ENCODE peak calls at places on chromosomes 7 and 10, in six cellular contexts. One of them, this sample, is unnamed.

GRCh38 chr7:86995052-86995725 is 64.3 kb downstream of the ELAPOR2 start:
- DNase-seq in ovary: no peak
- DNase-seq in adrenal gland: no peak
- DNase-seq in fibroblast of lung: no peak
- DNase-seq in IMR-90: no peak
- DNase-seq in naive thymus-derived CD4-positive, alpha-beta T cell: no peak
- DNase-seq in this sample: no peak

GRCh38 chr10:6701289-6701688 is 121.2 kb upstream of the PRKCQ start:
- DNase-seq in ovary: no peak
- DNase-seq in adrenal gland: no peak
- DNase-seq in fibroblast of lung: no peak
- DNase-seq in IMR-90: no peak
- DNase-seq in naive thymus-derived CD4-positive, alpha-beta T cell: no peak
- DNase-seq in this sample: no peak

GRCh38 chr7:26626156-26626555 is 238.2 kb downstream of the SKAP2 start:
- DNase-seq in ovary: no peak
- DNase-seq in adrenal gland: no peak
- DNase-seq in fibroblast of lung: no peak
- DNase-seq in IMR-90: no peak
- DNase-seq in naive thymus-derived CD4-positive, alpha-beta T cell: no peak
- DNase-seq in this sample: no peak

GRCh38 chr10:117075064-117075463 is 63.0 kb downstream of the VAX1 start:
- DNase-seq in ovary: no peak
- DNase-seq in adrenal gland: no peak
- DNase-seq in fibroblast of lung: peak; percentile 12
- DNase-seq in IMR-90: peak; percentile 7
- DNase-seq in naive thymus-derived CD4-positive, alpha-beta T cell: no peak
- DNase-seq in this sample: no peak

GRCh38 chr10:22670796-22671195 is 43.6 kb downstream of the PIP4K2A start:
- DNase-seq in ovary: no peak
- DNase-seq in adrenal gland: peak; percentile 35
- DNase-seq in fibroblast of lung: peak; percentile 68
- DNase-seq in IMR-90: peak; percentile 33
- DNase-seq in naive thymus-derived CD4-positive, alpha-beta T cell: no peak
- DNase-seq in this sample: no peak

GRCh38 chr10:61786728-61787127 is 114.8 kb upstream of the ARID5B start:
- DNase-seq in ovary: peak; percentile 18
- DNase-seq in adrenal gland: peak; percentile 33
- DNase-seq in fibroblast of lung: peak; percentile 86
- DNase-seq in IMR-90: peak; percentile 85
- DNase-seq in naive thymus-derived CD4-positive, alpha-beta T cell: no peak
- DNase-seq in this sample: peak; percentile 76

GRCh38 chr10:124022066-124022465 is 71.3 kb downstream of the CHST15 start:
- DNase-seq in ovary: no peak
- DNase-seq in adrenal gland: no peak
- DNase-seq in fibroblast of lung: peak; percentile 49
- DNase-seq in IMR-90: no peak
- DNase-seq in naive thymus-derived CD4-positive, alpha-beta T cell: no peak
- DNase-seq in this sample: no peak

GRCh38 chr10:42795701-42796100 is 13.1 kb downstream of the BMS1 start:
- DNase-seq in ovary: no peak
- DNase-seq in adrenal gland: no peak
- DNase-seq in fibroblast of lung: no peak
- DNase-seq in IMR-90: no peak
- DNase-seq in naive thymus-derived CD4-positive, alpha-beta T cell: no peak
- DNase-seq in this sample: no peak

GRCh38 chr7:42244828-42245227 is 7.8 kb upstream of the GLI3 start:
- DNase-seq in ovary: no peak
- DNase-seq in adrenal gland: no peak
- DNase-seq in fibroblast of lung: peak; percentile 74
- DNase-seq in IMR-90: peak; percentile 87
- DNase-seq in naive thymus-derived CD4-positive, alpha-beta T cell: no peak
- DNase-seq in this sample: no peak

GRCh38 chr7:41711283-41712064 is 8.6 kb upstream of the INHBA start:
- DNase-seq in ovary: no peak
- DNase-seq in adrenal gland: peak; percentile 42
- DNase-seq in fibroblast of lung: peak; percentile 33
- DNase-seq in IMR-90: peak; percentile 37
- DNase-seq in naive thymus-derived CD4-positive, alpha-beta T cell: no peak
- DNase-seq in this sample: no peak

GRCh38 chr7:143415696-143416095 is 7.0 kb upstream of the EPHA1 start:
- DNase-seq in ovary: no peak
- DNase-seq in adrenal gland: no peak
- DNase-seq in fibroblast of lung: peak; percentile 72
- DNase-seq in IMR-90: peak; percentile 56
- DNase-seq in naive thymus-derived CD4-positive, alpha-beta T cell: no peak
- DNase-seq in this sample: no peak

GRCh38 chr10:42475168-42476098 is 162.9 kb downstream of the ZNF33B start:
- DNase-seq in ovary: no peak
- DNase-seq in adrenal gland: no peak
- DNase-seq in fibroblast of lung: no peak
- DNase-seq in IMR-90: peak; percentile 16
- DNase-seq in naive thymus-derived CD4-positive, alpha-beta T cell: no peak
- DNase-seq in this sample: no peak

GRCh38 chr10:106917452-106918055 is 247.0 kb downstream of the SORCS1 start:
- DNase-seq in ovary: peak; percentile 26
- DNase-seq in adrenal gland: peak; percentile 6
- DNase-seq in fibroblast of lung: no peak
- DNase-seq in IMR-90: no peak
- DNase-seq in naive thymus-derived CD4-positive, alpha-beta T cell: no peak
- DNase-seq in this sample: no peak

GRCh38 chr7:79820387-79820786 is 314.2 kb upstream of the GNAI1 start:
- DNase-seq in ovary: peak; percentile 67
- DNase-seq in adrenal gland: peak; percentile 47
- DNase-seq in fibroblast of lung: peak; percentile 63
- DNase-seq in IMR-90: peak; percentile 85
- DNase-seq in naive thymus-derived CD4-positive, alpha-beta T cell: no peak
- DNase-seq in this sample: no peak

GRCh38 chr10:119488675-119489074 is 53.8 kb downstream of the RGS10 start:
- DNase-seq in ovary: no peak
- DNase-seq in adrenal gland: no peak
- DNase-seq in fibroblast of lung: no peak
- DNase-seq in IMR-90: no peak
- DNase-seq in naive thymus-derived CD4-positive, alpha-beta T cell: no peak
- DNase-seq in this sample: no peak

GRCh38 chr10:29634105-29634504 is 666 bp downstream of the SVIL start:
- DNase-seq in ovary: no peak
- DNase-seq in adrenal gland: no peak
- DNase-seq in fibroblast of lung: no peak
- DNase-seq in IMR-90: no peak
- DNase-seq in naive thymus-derived CD4-positive, alpha-beta T cell: no peak
- DNase-seq in this sample: no peak

GRCh38 chr7:145005601-145006000 is 169.7 kb upstream of the TPK1 start:
- DNase-seq in ovary: no peak
- DNase-seq in adrenal gland: no peak
- DNase-seq in fibroblast of lung: no peak
- DNase-seq in IMR-90: no peak
- DNase-seq in naive thymus-derived CD4-positive, alpha-beta T cell: no peak
- DNase-seq in this sample: no peak

GRCh38 chr10:35192645-35193249 is 66.1 kb downstream of the CREM start:
- DNase-seq in ovary: no peak
- DNase-seq in adrenal gland: peak; percentile 73
- DNase-seq in fibroblast of lung: no peak
- DNase-seq in IMR-90: peak; percentile 19
- DNase-seq in naive thymus-derived CD4-positive, alpha-beta T cell: no peak
- DNase-seq in this sample: no peak

GRCh38 chr10:14742815-14743214 is 31.9 kb downstream of the FAM107B start:
- DNase-seq in ovary: no peak
- DNase-seq in adrenal gland: peak; percentile 32
- DNase-seq in fibroblast of lung: no peak
- DNase-seq in IMR-90: no peak
- DNase-seq in naive thymus-derived CD4-positive, alpha-beta T cell: no peak
- DNase-seq in this sample: no peak

GRCh38 chr7:41702635-41703371 is at the start of gene INHBA:
- DNase-seq in ovary: no peak
- DNase-seq in adrenal gland: peak; percentile 45
- DNase-seq in fibroblast of lung: peak; percentile 96
- DNase-seq in IMR-90: peak; percentile 98
- DNase-seq in naive thymus-derived CD4-positive, alpha-beta T cell: no peak
- DNase-seq in this sample: no peak

GRCh38 chr10:79982861-79983260 is 34.0 kb upstream of the SFTPD start:
- DNase-seq in ovary: no peak
- DNase-seq in adrenal gland: no peak
- DNase-seq in fibroblast of lung: no peak
- DNase-seq in IMR-90: no peak
- DNase-seq in naive thymus-derived CD4-positive, alpha-beta T cell: no peak
- DNase-seq in this sample: no peak

GRCh38 chr10:79981356-79981672 is 32.4 kb upstream of the SFTPD start:
- DNase-seq in ovary: no peak
- DNase-seq in adrenal gland: no peak
- DNase-seq in fibroblast of lung: no peak
- DNase-seq in IMR-90: no peak
- DNase-seq in naive thymus-derived CD4-positive, alpha-beta T cell: no peak
- DNase-seq in this sample: no peak

GRCh38 chr10:79983286-79983909 is 34.5 kb upstream of the SFTPD start:
- DNase-seq in ovary: no peak
- DNase-seq in adrenal gland: no peak
- DNase-seq in fibroblast of lung: no peak
- DNase-seq in IMR-90: no peak
- DNase-seq in naive thymus-derived CD4-positive, alpha-beta T cell: no peak
- DNase-seq in this sample: no peak

GRCh38 chr10:79981673-79982485 is 33.0 kb upstream of the SFTPD start:
- DNase-seq in ovary: no peak
- DNase-seq in adrenal gland: peak; percentile 42
- DNase-seq in fibroblast of lung: peak; percentile 41
- DNase-seq in IMR-90: peak; percentile 2
- DNase-seq in naive thymus-derived CD4-positive, alpha-beta T cell: no peak
- DNase-seq in this sample: no peak

GRCh38 chr10:79982486-79982800 is 33.5 kb upstream of the SFTPD start:
- DNase-seq in ovary: no peak
- DNase-seq in adrenal gland: no peak
- DNase-seq in fibroblast of lung: peak; percentile 4
- DNase-seq in IMR-90: no peak
- DNase-seq in naive thymus-derived CD4-positive, alpha-beta T cell: no peak
- DNase-seq in this sample: peak; percentile 12
- H3K4me3 ChIP-seq in ovary: peak overlapping the region; percentile 53
- H3K4me3 ChIP-seq in adrenal gland: no peak overlapping the region
- H3K4me3 ChIP-seq in fibroblast of lung: no peak overlapping the region
- H3K4me3 ChIP-seq in IMR-90: peak overlapping the region; percentile 61
- H3K4me3 ChIP-seq in naive thymus-derived CD4-positive, alpha-beta T cell: no peak overlapping the region
- H3K4me3 ChIP-seq in this sample: no peak overlapping the region

GRCh38 chr7:150784120-150784736 is 15.9 kb downstream of the TMEM176B start:
- DNase-seq in ovary: no peak
- DNase-seq in adrenal gland: no peak
- DNase-seq in fibroblast of lung: no peak
- DNase-seq in IMR-90: no peak
- DNase-seq in naive thymus-derived CD4-positive, alpha-beta T cell: no peak
- DNase-seq in this sample: no peak
- H3K4me1 ChIP-seq in ovary: peaks cover 6% of the 10 kb centered on the region
- H3K4me1 ChIP-seq in adrenal gland: peaks cover 11% of the 10 kb centered on the region
- H3K4me1 ChIP-seq in fibroblast of lung: no peaks in the 10 kb centered on the region
- H3K4me1 ChIP-seq in IMR-90: peaks cover 45% of the 10 kb centered on the region
- H3K4me1 ChIP-seq in naive thymus-derived CD4-positive, alpha-beta T cell: no peaks in the 10 kb centered on the region
- H3K4me1 ChIP-seq in this sample: no peaks in the 10 kb centered on the region

GRCh38 chr7:64904008-64904407 is 935 bp downstream of the ZNF273 start:
- DNase-seq in ovary: no peak
- DNase-seq in adrenal gland: no peak
- DNase-seq in fibroblast of lung: no peak
- DNase-seq in IMR-90: no peak
- DNase-seq in naive thymus-derived CD4-positive, alpha-beta T cell: no peak
- DNase-seq in this sample: no peak

GRCh38 chr7:64905133-64905532 is 2.1 kb downstream of the ZNF273 start:
- DNase-seq in ovary: no peak
- DNase-seq in adrenal gland: no peak
- DNase-seq in fibroblast of lung: no peak
- DNase-seq in IMR-90: no peak
- DNase-seq in naive thymus-derived CD4-positive, alpha-beta T cell: no peak
- DNase-seq in this sample: no peak

GRCh38 chr7:64905547-64905946 is 2.5 kb downstream of the ZNF273 start:
- DNase-seq in ovary: no peak
- DNase-seq in adrenal gland: no peak
- DNase-seq in fibroblast of lung: no peak
- DNase-seq in IMR-90: no peak
- DNase-seq in naive thymus-derived CD4-positive, alpha-beta T cell: no peak
- DNase-seq in this sample: no peak

GRCh38 chr7:64908358-64908757 is 5.3 kb downstream of the ZNF273 start:
- DNase-seq in ovary: no peak
- DNase-seq in adrenal gland: no peak
- DNase-seq in fibroblast of lung: no peak
- DNase-seq in IMR-90: no peak
- DNase-seq in naive thymus-derived CD4-positive, alpha-beta T cell: no peak
- DNase-seq in this sample: no peak

GRCh38 chr7:64907641-64908326 is 4.7 kb downstream of the ZNF273 start:
- DNase-seq in ovary: no peak
- DNase-seq in adrenal gland: no peak
- DNase-seq in fibroblast of lung: peak; percentile 78
- DNase-seq in IMR-90: peak; percentile 17
- DNase-seq in naive thymus-derived CD4-positive, alpha-beta T cell: no peak
- DNase-seq in this sample: no peak
- H3K4me3 ChIP-seq in ovary: no peak overlapping the region
- H3K4me3 ChIP-seq in adrenal gland: no peak overlapping the region
- H3K4me3 ChIP-seq in fibroblast of lung: no peak overlapping the region
- H3K4me3 ChIP-seq in IMR-90: no peak overlapping the region
- H3K4me3 ChIP-seq in naive thymus-derived CD4-positive, alpha-beta T cell: no peak overlapping the region
- H3K4me3 ChIP-seq in this sample: no peak overlapping the region

DNA sequence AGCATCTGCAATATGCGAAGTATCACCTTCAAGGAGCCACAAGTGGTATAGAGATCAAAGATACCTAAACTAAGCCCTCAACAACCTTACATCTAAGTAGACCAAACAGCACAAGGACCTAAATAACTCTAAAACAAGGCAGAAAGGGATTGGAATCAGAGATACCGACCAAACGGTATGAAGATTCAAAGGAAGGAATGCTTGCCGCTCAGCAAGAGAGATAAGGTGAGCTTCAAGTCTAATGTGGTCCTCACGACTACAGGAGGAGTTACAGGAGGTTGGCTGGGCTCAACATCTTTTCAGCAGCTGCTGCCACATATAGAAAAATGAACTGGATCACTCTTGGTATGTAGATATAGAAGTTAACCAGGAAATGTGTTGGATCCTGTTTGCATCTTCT is 11.6 kb downstream of the ABLIM1 start:
- DNase-seq in ovary: no peak
- DNase-seq in adrenal gland: no peak
- DNase-seq in fibroblast of lung: no peak
- DNase-seq in IMR-90: no peak
- DNase-seq in naive thymus-derived CD4-positive, alpha-beta T cell: no peak
- DNase-seq in this sample: no peak
- H3K4me1 ChIP-seq in ovary: peaks cover 4% of the 10 kb centered on the region
- H3K4me1 ChIP-seq in adrenal gland: peaks cover 43% of the 10 kb centered on the region
- H3K4me1 ChIP-seq in fibroblast of lung: peaks cover 5% of the 10 kb centered on the region
- H3K4me1 ChIP-seq in IMR-90: peaks cover 5% of the 10 kb centered on the region
- H3K4me1 ChIP-seq in naive thymus-derived CD4-positive, alpha-beta T cell: no peaks in the 10 kb centered on the region
- H3K4me1 ChIP-seq in this sample: no peaks in the 10 kb centered on the region

GRCh38 chr10:37975407-37975991 is 948 bp downstream of the ZNF25 start:
- DNase-seq in ovary: no peak
- DNase-seq in adrenal gland: no peak
- DNase-seq in fibroblast of lung: peak; percentile 11
- DNase-seq in IMR-90: peak; percentile 38
- DNase-seq in naive thymus-derived CD4-positive, alpha-beta T cell: peak; percentile 13
- DNase-seq in this sample: peak; percentile 54

GRCh38 chr10:37972396-37972795 is 4.1 kb downstream of the ZNF25 start:
- DNase-seq in ovary: no peak
- DNase-seq in adrenal gland: no peak
- DNase-seq in fibroblast of lung: no peak
- DNase-seq in IMR-90: no peak
- DNase-seq in naive thymus-derived CD4-positive, alpha-beta T cell: no peak
- DNase-seq in this sample: no peak

GRCh38 chr10:37976091-37976879 is at the start of gene ZNF25:
- DNase-seq in ovary: peak; percentile 99
- DNase-seq in adrenal gland: peak; percentile 99
- DNase-seq in fibroblast of lung: peak; percentile 95
- DNase-seq in IMR-90: peak; percentile 98
- DNase-seq in naive thymus-derived CD4-positive, alpha-beta T cell: peak; percentile 95
- DNase-seq in this sample: peak; percentile 97

GRCh38 chr10:37976880-37977203 is 395 bp upstream of the ZNF25 start:
- DNase-seq in ovary: no peak
- DNase-seq in adrenal gland: no peak
- DNase-seq in fibroblast of lung: no peak
- DNase-seq in IMR-90: no peak
- DNase-seq in naive thymus-derived CD4-positive, alpha-beta T cell: no peak
- DNase-seq in this sample: no peak
- H3K4me3 ChIP-seq in ovary: peak overlapping the region; percentile 86
- H3K4me3 ChIP-seq in adrenal gland: peak overlapping the region; percentile 24
- H3K4me3 ChIP-seq in fibroblast of lung: peak overlapping the region; percentile 86
- H3K4me3 ChIP-seq in IMR-90: peak overlapping the region; percentile 77
- H3K4me3 ChIP-seq in naive thymus-derived CD4-positive, alpha-beta T cell: peak overlapping the region; percentile 62
- H3K4me3 ChIP-seq in this sample: peak overlapping the region; percentile 97

This sample was measured in CD4-positive, CD25-positive, alpha-beta regulatory T cell.